ENCODE peak calls at places on chromosomes 11 and 22, in four cellular contexts. E is activated T-cell treated with anti-CD3 and anti-CD28 coated beads for 48 hours, F is NCI-H187, D is BJ. L is an unnamed sample.
A peak's percentile ranks its signal among the peaks of the same experiment; 100 is the strongest.

GRCh38 chr11:57885298-57886035 is 123.9 kb downstream of the CTNND1 start:
- DNase-seq in E (no peak), F (no peak), D (no peak), L (no peak)

GRCh38 chr11:111918390-111919256 is at the start of gene C11orf52:
- DNase-seq in E (no peak), F (peak; percentile 88), D (no peak), L (no peak)

GRCh38 chr22:46370584-46371373 is 35.3 kb downstream of the TRMU start:
- DNase-seq in E (no peak), F (no peak), D (no peak), L (no peak)

GRCh38 chr22:18965526-18966421 is 29.7 kb upstream of the PRODH start:
- DNase-seq in E (no peak), F (no peak), D (no peak), L (no peak)

GRCh38 chr11:131423715-131424114 is 53.3 kb downstream of the NTM start:
- DNase-seq in E (no peak), F (no peak), D (no peak), L (no peak)

GRCh38 chr22:42433754-42434153 is 1.6 kb upstream of the NFAM1 start:
- DNase-seq in E (no peak), F (no peak), D (no peak), L (no peak)

GRCh38 chr22:47366026-47366767 is 603.7 kb downstream of the TBC1D22A start:
- DNase-seq in E (no peak), F (no peak), D (no peak), L (no peak)

GRCh38 chr11:113493205-113493604 is 18.0 kb upstream of the DRD2 start:
- DNase-seq in E (no peak), F (no peak), D (no peak), L (no peak)

GRCh38 chr11:94450061-94450460 is 43.6 kb downstream of the MRE11 start:
- DNase-seq in E (no peak), F (no peak), D (peak; percentile 15), L (no peak)

GRCh38 chr11:12086271-12087074 is 23.9 kb upstream of the MICAL2 start:
- DNase-seq in E (no peak), F (no peak), D (peak; percentile 93), L (no peak)

GRCh38 chr11:130198964-130199363 is 39.4 kb downstream of the ST14 start:
- DNase-seq in E (no peak), F (no peak), D (no peak), L (no peak)

GRCh38 chr11:17668166-17668565 is 51.2 kb upstream of the MYOD1 start:
- DNase-seq in E (no peak), F (no peak), D (no peak), L (no peak)

GRCh38 chr22:29842740-29843139 is 4.7 kb upstream of the ASCC2 start:
- DNase-seq in E (no peak), F (no peak), D (peak; percentile 75), L (peak; percentile 38)